ENCODE peak calls at places on chromosomes 4 and X, in five cellular contexts. D, L, Q, A and Z are unnamed samples.

GRCh38 chrX:15930585-15930984 is 76.0 kb upstream of the AP1S2 start:
- DNase-seq in A (no peak), D (peak; percentile 46), Q (no peak), L (peak; percentile 76), Z (peak; percentile 49)

GRCh38 chrX:47607091-47607490 is 12.6 kb downstream of the SYN1 start:
- DNase-seq in D (no peak), Q (no peak), A (no peak), L (no peak), Z (no peak)

GRCh38 chr4:38162240-38162784 is 202.1 kb downstream of the PTTG2 start:
- DNase-seq in A (no peak), D (peak; percentile 61), L (peak; percentile 60), Q (peak; percentile 67), Z (peak; percentile 59)

GRCh38 chr4:67933755-67934154 is 29.5 kb downstream of the TMPRSS11A start:
- DNase-seq in Q (peak; percentile 19), L (no peak), A (no peak), D (peak; percentile 50), Z (peak; percentile 44)

GRCh38 chr4:186680649-186681048 is 43.0 kb downstream of the FAT1 start:
- DNase-seq in D (no peak), Q (no peak), L (no peak), A (no peak), Z (no peak)

GRCh38 chr4:73897380-73898136 is 28.4 kb downstream of the CXCL1 start:
- DNase-seq in L (no peak), A (no peak), D (no peak), Q (no peak), Z (no peak)

GRCh38 chrX:16205840-16206239 is 38.6 kb downstream of the MAGEB17 start:
- DNase-seq in Q (no peak), D (no peak), A (peak; percentile 11), L (no peak), Z (no peak)

GRCh38 chrX:154484255-154485149 is 1.9 kb downstream of the UBL4A start:
- DNase-seq in Q (no peak), A (peak; percentile 91), L (no peak), D (peak; percentile 56), Z (peak; percentile 29)

GRCh38 chr4:183288955-183289354 is 31.1 kb downstream of the CLDN22 start:
- DNase-seq in L (no peak), A (no peak), D (no peak), Q (no peak), Z (no peak)

GRCh38 chr4:183285886-183286285 is 34.2 kb downstream of the CLDN22 start:
- DNase-seq in A (no peak), D (no peak), L (no peak), Q (no peak), Z (no peak)

GRCh38 chr4:183287309-183287659 is 32.8 kb downstream of the CLDN22 start:
- DNase-seq in Q (no peak), D (no peak), L (no peak), A (no peak), Z (no peak)

GRCh38 chr4:183286590-183287308 is 33.3 kb downstream of the CLDN22 start:
- DNase-seq in Q (no peak), L (no peak), D (no peak), A (no peak), Z (no peak)

GRCh38 chr4:183287677-183288076 is 32.4 kb downstream of the CLDN22 start:
- DNase-seq in Q (no peak), D (no peak), A (no peak), L (no peak), Z (no peak)
- H3K4me3 ChIP-seq in Q (no peak overlapping the region), D (no peak overlapping the region), A (no peak overlapping the region), L (no peak overlapping the region), Z (no peak overlapping the region)

GRCh38 chr4:108804648-108805273 is 41.9 kb upstream of the ETNPPL start:
- DNase-seq in Q (no peak), L (no peak), D (no peak), A (no peak), Z (no peak)
- H3K4me3 ChIP-seq in Q (no peak overlapping the region), L (no peak overlapping the region), D (no peak overlapping the region), A (no peak overlapping the region), Z (no peak overlapping the region)

DNA sequence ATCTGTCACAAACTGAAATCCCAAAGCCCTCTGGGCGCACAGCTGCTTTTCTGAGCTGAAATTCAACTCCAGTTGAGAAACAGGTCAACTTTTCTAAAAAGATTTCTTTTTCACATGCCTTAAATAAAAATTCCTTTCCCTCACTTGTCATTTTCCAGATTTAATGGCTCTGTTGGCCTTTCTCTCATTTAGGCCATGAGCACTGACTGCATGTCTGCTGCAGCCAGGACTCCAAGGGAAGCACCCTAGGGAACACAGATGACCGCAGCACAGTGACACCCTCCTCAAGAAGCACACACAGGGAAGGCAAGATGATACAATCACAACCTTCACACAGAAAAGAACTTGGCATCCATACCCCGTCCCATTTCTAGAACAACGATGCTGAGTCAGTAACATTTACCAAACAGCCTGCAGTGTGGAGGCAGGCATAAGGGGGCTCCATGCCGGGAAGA is 34.2 kb downstream of the AFAP1 start:
- DNase-seq in Q (no peak), D (no peak), L (no peak), A (peak; percentile 66), Z (no peak)
- H3K4me3 ChIP-seq in Q (peak overlapping the region; percentile 15), D (no peak overlapping the region), L (no peak overlapping the region), A (peak overlapping the region; percentile 54), Z (no peak overlapping the region)

GRCh38 chr4:11111370-11111769 is 317.3 kb downstream of the HS3ST1 start:
- DNase-seq in D (no peak), A (no peak), Q (no peak), L (no peak), Z (no peak)

GRCh38 chr4:11106190-11106589 is 322.5 kb downstream of the HS3ST1 start:
- DNase-seq in D (peak; percentile 66), L (no peak), A (no peak), Q (no peak), Z (peak; percentile 82)

GRCh38 chr4:11106769-11107168 is 321.9 kb downstream of the HS3ST1 start:
- DNase-seq in A (no peak), L (no peak), D (peak; percentile 44), Q (no peak), Z (peak; percentile 53)

DNA sequence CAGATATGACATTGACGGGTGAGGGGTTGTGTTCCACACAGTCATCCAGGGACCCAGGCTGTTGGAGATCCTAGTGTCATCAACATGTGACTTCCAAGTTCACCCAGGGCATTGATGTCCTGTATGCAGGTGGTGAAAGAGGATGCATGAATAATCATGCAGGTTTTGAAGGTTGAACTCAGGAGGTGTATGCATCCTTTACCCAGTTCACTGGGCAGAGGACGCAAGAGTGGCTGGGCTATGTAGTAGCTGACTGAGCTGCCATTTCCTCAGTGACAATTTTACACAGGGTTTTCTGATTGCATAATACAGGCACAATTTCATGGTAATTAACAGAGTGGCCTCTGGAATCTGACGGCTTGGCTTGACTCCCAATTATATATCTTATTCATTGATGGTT is 323.0 kb downstream of the HS3ST1 start:
- DNase-seq in D (no peak), L (no peak), A (no peak), Q (no peak), Z (no peak)
- H3K4me3 ChIP-seq in D (no peak overlapping the region), L (no peak overlapping the region), A (no peak overlapping the region), Q (no peak overlapping the region), Z (no peak overlapping the region)

DNA sequence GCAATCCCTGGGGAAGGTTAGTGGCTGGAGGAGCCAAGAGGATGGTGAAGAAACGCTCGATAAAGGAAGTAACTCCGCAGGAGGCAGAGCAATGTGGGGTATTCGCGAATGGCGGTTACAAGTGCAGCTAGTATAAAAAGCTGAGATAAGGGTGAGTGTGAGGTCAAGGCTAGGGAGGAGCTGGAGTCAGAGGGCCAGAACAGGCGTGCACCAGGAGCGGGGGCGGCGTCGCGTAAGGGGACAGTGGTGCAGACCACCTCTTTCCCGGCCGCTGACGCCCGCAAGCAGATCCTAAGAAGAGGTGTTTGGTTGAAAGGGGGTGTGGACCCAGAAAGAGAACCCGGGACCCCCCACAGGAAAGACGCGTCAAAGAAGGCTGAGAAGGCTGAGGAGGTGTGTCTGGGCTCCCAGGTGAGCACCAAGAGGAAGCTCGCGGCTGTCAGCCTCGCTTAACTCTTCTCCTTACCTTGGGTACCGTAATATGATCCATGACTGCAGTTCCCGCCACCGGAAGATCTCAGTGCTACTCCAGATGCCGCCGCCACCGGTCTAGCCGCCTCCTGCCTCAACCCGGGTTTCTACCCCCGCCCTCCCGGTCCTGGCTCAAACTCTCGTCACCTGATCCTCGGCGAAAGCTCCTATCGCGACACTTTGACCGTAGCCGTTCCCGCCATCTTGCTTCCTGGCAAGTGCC is at the start of gene MTMR8:
- DNase-seq in Q (peak; percentile 41), A (no peak), D (peak; percentile 63), L (peak; percentile 84), Z (peak; percentile 41)
- H3K4me3 ChIP-seq in Q (peak within 1 kb of the TSS; percentile 49), A (peak within 1 kb of the TSS; percentile 51), D (peak within 1 kb of the TSS; percentile 58), L (peak within 1 kb of the TSS; percentile 44), Z (peak within 1 kb of the TSS; percentile 46)

GRCh38 chr4:150236626-150237025 is 158.4 kb downstream of the DCLK2 start:
- DNase-seq in D (no peak), L (no peak), A (peak; percentile 69), Q (no peak), Z (peak; percentile 45)
- H3K4me3 ChIP-seq in D (no peak overlapping the region), L (no peak overlapping the region), A (no peak overlapping the region), Q (no peak overlapping the region), Z (no peak overlapping the region)

DNA sequence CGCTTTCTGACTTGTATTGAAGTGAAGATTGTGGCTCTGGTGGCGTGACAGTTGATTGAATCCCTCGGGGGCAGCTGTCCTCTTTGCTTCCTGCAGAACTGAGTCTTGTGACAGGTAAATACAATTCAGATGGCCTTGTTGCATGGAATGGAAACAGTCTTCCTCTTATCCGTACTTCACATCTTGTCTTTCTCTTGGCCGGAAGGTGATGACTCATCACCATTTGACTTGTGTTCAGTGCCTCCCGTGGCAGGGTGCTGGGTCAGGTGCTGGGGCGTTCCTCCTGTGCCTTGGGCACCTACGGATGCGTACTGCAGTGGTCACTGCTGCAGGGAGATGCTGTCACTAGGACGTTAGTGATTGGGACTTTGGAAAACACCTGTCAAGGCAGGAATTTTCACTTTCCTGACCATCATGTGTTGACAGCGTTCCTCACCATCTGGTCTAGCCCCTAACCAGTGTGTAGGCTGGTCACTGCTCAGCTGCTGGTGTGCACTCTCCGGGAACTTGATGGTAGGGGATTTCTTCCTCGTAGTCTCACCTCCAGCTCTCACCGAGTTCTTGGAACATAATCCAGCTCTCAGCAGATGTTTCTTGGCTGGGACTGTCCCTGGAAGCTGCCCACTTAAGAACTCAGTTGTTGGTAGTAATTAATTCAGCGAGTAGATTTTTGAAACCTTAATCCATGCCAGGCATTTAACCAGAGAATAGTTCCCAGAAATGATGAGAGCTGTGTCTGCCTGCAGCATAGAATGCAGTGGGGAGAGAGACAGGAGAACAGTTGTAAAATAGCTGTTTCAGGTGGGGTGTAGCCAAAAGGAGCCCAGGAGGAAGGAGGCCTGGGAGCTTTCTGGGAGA is 7.2 kb downstream of the TBC1D14 start:
- DNase-seq in A (no peak), Q (no peak), L (no peak), D (peak; percentile 52), Z (peak; percentile 37)
- H3K4me3 ChIP-seq in A (no peak overlapping the region), Q (no peak overlapping the region), L (no peak overlapping the region), D (no peak overlapping the region), Z (no peak overlapping the region)